ENCODE peak calls at places on chromosome 1, in five cellular contexts. L, I, A, Y and Z are unnamed samples.

GRCh38 chr1:157915859-157916258 is 74.3 kb upstream of the CD5L start:
- DNase-seq in L (no peak), I (no peak), A (no peak), Y (no peak), Z (no peak)

GRCh38 chr1:119279441-119280415 is 88.9 kb upstream of the HAO2 start:
- DNase-seq in L (no peak), I (no peak), A (no peak), Y (no peak), Z (no peak)

GRCh38 chr1:179175011-179175934 is 54.2 kb downstream of the ABL2 start:
- DNase-seq in L (peak; percentile 87), I (peak; percentile 96), A (no peak), Y (no peak), Z (no peak)

GRCh38 chr1:235473808-235474207 is 30.4 kb downstream of the B3GALNT2 start:
- DNase-seq in L (no peak), I (no peak), A (no peak), Y (no peak), Z (no peak)

GRCh38 chr1:115021145-115021544 is 8.5 kb upstream of the TSHB start:
- DNase-seq in L (no peak), I (no peak), A (no peak), Y (no peak), Z (no peak)

GRCh38 chr1:12181568-12181967 is 14.8 kb downstream of the TNFRSF1B start:
- DNase-seq in L (no peak), I (no peak), A (no peak), Y (no peak), Z (no peak)

GRCh38 chr1:226648421-226648820 is 90.7 kb downstream of the ITPKB start:
- DNase-seq in L (no peak), I (no peak), A (no peak), Y (no peak), Z (no peak)

GRCh38 chr1:16072616-16073484 is 601 bp downstream of the FAM131C start:
- DNase-seq in L (peak; percentile 63), I (no peak), A (no peak), Y (peak; percentile 31), Z (no peak)

GRCh38 chr1:8985915-8986813 is 40.1 kb downstream of the SLC2A7 start:
- DNase-seq in L (peak; percentile 91), I (peak; percentile 71), A (peak; percentile 94), Y (no peak), Z (no peak)

GRCh38 chr1:116176306-116176789 is 65.1 kb downstream of the MAB21L3 start:
- DNase-seq in L (no peak), I (no peak), A (no peak), Y (no peak), Z (no peak)

GRCh38 chr1:45953934-45954333 is 150.5 kb downstream of the MAST2 start:
- DNase-seq in L (no peak), I (no peak), A (no peak), Y (no peak), Z (no peak)

GRCh38 chr1:171785766-171786165 is 4.3 kb downstream of the METTL13 start:
- DNase-seq in L (no peak), I (no peak), A (no peak), Y (no peak), Z (no peak)